ENCODE peak calls at places on chromosomes 11 and 22, in six cellular contexts. J, Y, G, T, C and V are unnamed samples.

GRCh38 chr11:116975661-116976060 is 122.6 kb downstream of the SIK3 start:
- DNase-seq in G (no peak), T (no peak), Y (no peak), J (no peak), C (no peak), V (no peak)

GRCh38 chr11:80937831-80938230 is 1497.0 kb upstream of the TENM4 start:
- DNase-seq in T (no peak), C (peak), J (no peak), Y (no peak), G (no peak), V (no peak)

GRCh38 chr11:41058138-41058537 is 401.3 kb downstream of the LRRC4C start:
- DNase-seq in Y (no peak), J (no peak), G (no peak), C (no peak), T (no peak), V (no peak)

GRCh38 chr11:126655807-126656128 is 300.3 kb downstream of the ST3GAL4 start:
- DNase-seq in C (no peak), Y (no peak), J (no peak), T (peak), G (no peak), V (no peak)

GRCh38 chr22:35568751-35569725 is 28.4 kb downstream of the RASD2 start:
- DNase-seq in T (peak), J (no peak), C (peak), Y (no peak), G (no peak), V (no peak)

GRCh38 chr22:26499188-26499703 is 13.0 kb downstream of the TFIP11 start:
- DNase-seq in Y (no peak), J (no peak), G (no peak), C (no peak), T (no peak), V (no peak)

GRCh38 chr22:20319041-20319744 is 667 bp downstream of the DGCR6L start:
- DNase-seq in J (peak), G (peak), T (no peak), C (no peak), Y (no peak), V (no peak)

GRCh38 chr11:120331301-120331966 is 4.8 kb upstream of the ARHGEF12 start:
- DNase-seq in T (peak), J (no peak), G (no peak), Y (peak), C (peak), V (no peak)

GRCh38 chr11:57440744-57441414 is 14.0 kb upstream of the SLC43A3 start:
- DNase-seq in G (no peak), J (no peak), Y (no peak), C (no peak), T (no peak), V (no peak)

GRCh38 chr11:47280860-47281259 is 10.9 kb downstream of the MADD start:
- DNase-seq in T (no peak), J (no peak), Y (no peak), C (no peak), G (no peak), V (no peak)

GRCh38 chr11:36037031-36037430 is 93.2 kb downstream of the LDLRAD3 start:
- DNase-seq in J (no peak), T (peak), G (no peak), Y (peak), C (no peak), V (no peak)

GRCh38 chr11:86888164-86888977 is 66.8 kb downstream of the FZD4 start:
- DNase-seq in C (no peak), Y (no peak), T (peak), G (no peak), J (no peak), V (no peak)

GRCh38 chr22:25930710-25931353 is 188.8 kb downstream of the MYO18B start:
- DNase-seq in J (no peak), Y (no peak), C (no peak), G (no peak), T (no peak), V (no peak)

GRCh38 chr11:119572481-119573424 is 149.8 kb upstream of the THY1 start:
- DNase-seq in G (no peak), C (no peak), J (no peak), Y (no peak), T (no peak), V (no peak)

GRCh38 chr11:93921695-93922468 is 71.5 kb upstream of the VSTM5 start:
- DNase-seq in T (peak), C (peak), J (no peak), G (no peak), Y (no peak), V (peak)
- TF ChIP-seq CTCF in T (peak), C (peak), J (peak), G (peak), Y (peak), V (peak)

GRCh38 chr11:62667460-62667859 is 2.3 kb downstream of the CSKMT start:
- DNase-seq in C (no peak), J (no peak), Y (no peak), T (no peak), G (no peak), V (no peak)

GRCh38 chr11:62664405-62665074 is 470 bp downstream of the C11orf98 start:
- DNase-seq in C (no peak), Y (no peak), J (no peak), G (peak), T (no peak), V (peak)

GRCh38 chr11:62666259-62666926 is 1.3 kb downstream of the CSKMT start:
- DNase-seq in Y (no peak), C (no peak), G (no peak), J (no peak), T (no peak), V (no peak)

GRCh38 chr11:62665075-62665629 is at the start of the genes C11orf98 and CSKMT:
- DNase-seq in T (peak), J (peak), G (peak), Y (peak), C (peak), V (peak)

DNA sequence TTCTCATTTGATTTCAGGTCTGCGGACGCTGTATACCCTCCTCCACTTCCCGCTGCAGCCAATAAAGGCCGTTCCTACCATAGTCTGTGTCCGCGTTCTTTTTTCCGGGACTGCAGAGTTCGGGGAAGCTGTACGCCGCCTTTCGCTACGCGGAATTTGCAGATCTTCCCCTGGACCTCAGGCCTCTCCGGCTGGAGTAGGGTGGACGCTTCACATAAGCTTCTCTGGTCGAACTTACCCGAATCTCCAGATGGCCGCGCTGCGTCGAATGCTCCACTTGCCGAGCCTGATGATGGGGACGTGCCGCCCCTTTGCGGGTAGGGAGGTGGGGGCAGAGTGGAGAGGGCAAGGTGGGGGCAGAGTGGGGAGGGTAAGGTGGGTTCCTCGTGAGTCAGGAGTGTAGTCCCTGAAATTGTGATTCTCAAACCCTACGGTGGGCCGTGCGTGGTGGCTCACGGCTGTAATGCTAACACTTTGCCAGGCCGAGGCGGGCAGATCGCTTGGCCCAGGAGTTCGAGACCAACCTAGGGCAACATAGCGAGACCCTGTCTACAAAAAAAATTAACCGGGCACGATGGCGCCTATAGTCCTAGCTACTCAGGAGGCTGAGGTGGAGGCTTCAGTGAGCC is 632 bp downstream of the CSKMT start:
- DNase-seq in Y (peak), C (peak), T (no peak), G (peak), J (peak), V (peak)
- TF ChIP-seq CTCF in Y (no peak), C (no peak), T (no peak), G (no peak), J (no peak), V (no peak)

GRCh38 chr11:130940706-130941105 is 24.4 kb upstream of the SNX19 start:
- DNase-seq in T (no peak), G (no peak), C (no peak), J (no peak), Y (no peak), V (no peak)

GRCh38 chr11:130932086-130932712 is 15.9 kb upstream of the SNX19 start:
- DNase-seq in Y (no peak), T (no peak), J (no peak), C (no peak), G (no peak), V (no peak)

DNA sequence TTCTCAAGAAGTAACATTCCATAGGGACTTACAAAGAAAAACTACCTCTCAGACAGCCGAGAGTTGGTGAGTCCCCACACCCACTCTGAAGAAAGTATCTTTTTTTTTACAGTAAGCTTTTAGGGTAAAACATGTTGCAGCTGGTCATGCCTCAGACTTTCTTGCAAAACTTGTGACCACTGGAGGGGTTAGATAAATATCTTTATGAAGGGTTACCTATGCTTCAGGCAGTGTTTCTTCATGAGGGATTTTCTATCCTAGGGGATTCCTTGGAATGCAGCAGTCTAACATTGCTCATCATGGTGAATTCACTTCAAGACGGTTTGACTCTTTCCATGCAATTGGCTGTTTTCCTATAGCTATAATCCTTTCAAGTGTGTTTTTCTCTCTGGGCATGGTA is 20.8 kb upstream of the SNX19 start:
- DNase-seq in T (no peak), Y (no peak), C (no peak), G (no peak), J (no peak), V (no peak)
- TF ChIP-seq CTCF in T (no peak), Y (no peak), C (no peak), G (no peak), J (no peak), V (no peak)

DNA sequence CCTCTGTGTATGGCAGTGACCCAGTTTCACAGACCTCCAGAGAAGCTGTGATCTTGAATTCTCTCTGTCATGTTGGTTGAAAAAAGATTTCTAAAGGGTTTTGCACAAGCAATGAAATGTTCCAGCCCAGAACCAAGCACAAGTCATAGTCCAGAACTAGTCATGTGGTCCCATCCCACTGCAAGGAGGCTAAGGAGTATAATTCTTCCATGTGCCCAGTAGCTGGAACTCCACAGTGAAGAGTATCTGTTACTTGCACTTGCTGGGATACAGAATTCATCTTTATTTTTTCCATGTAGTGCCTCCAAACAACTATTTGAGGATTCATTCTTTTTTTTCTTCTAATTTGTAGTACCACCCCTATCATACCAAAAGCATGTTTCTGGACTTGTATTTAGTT is 9.9 kb upstream of the MMP8 start:
- DNase-seq in Y (no peak), C (no peak), G (no peak), J (no peak), T (no peak), V (no peak)
- TF ChIP-seq CTCF in Y (no peak), C (no peak), G (no peak), J (no peak), T (no peak), V (no peak)

GRCh38 chr22:49914256-49914655 is 4.0 kb downstream of the ALG12 start:
- DNase-seq in C (no peak), Y (no peak), G (peak), T (no peak), J (no peak), V (no peak)
- TF ChIP-seq CTCF in C (no peak), Y (no peak), G (no peak), T (no peak), J (no peak), V (no peak)

GRCh38 chr11:1234771-1235614 is 12.1 kb downstream of the MUC5B start:
- DNase-seq in Y (peak), J (no peak), G (peak), C (no peak), T (no peak), V (no peak)

GRCh38 chr11:1234054-1234720 is 11.3 kb downstream of the MUC5B start:
- DNase-seq in J (no peak), G (peak), C (no peak), Y (peak), T (no peak), V (no peak)

GRCh38 chr11:1232328-1233321 is 9.8 kb downstream of the MUC5B start:
- DNase-seq in G (peak), J (no peak), C (no peak), T (no peak), Y (peak), V (no peak)

GRCh38 chr11:1231396-1232327 is 8.8 kb downstream of the MUC5B start:
- DNase-seq in Y (peak), T (no peak), J (no peak), C (no peak), G (peak), V (no peak)

GRCh38 chr11:1233351-1234053 is 10.6 kb downstream of the MUC5B start:
- DNase-seq in T (no peak), J (no peak), C (no peak), G (peak), Y (peak), V (no peak)
- TF ChIP-seq CTCF in T (no peak), J (no peak), C (peak), G (no peak), Y (no peak), V (no peak)